ENCODE peak calls at places on chromosomes 16 and 17, in eight cellular contexts. X is NB4, A is esophagus squamous epithelium, P is Peyer's patch, C is HCT116, E is stomach, M is testis, J is breast epithelium. W is an unnamed sample.

GRCh38 chr17:77273397-77274136 is 132.8 kb downstream of the SEC14L1 start:
- DNase-seq in A (no peak), P (no peak), C (no peak), X (peak), J (no peak), E (no peak), M (no peak), W (no peak)

GRCh38 chr16:813204-813915 is 12.8 kb upstream of the GNG13 start:
- DNase-seq in M (peak), X (no peak), A (no peak), J (no peak), E (no peak), P (no peak), C (no peak), W (peak)

GRCh38 chr17:83086197-83086880 is 6.9 kb downstream of the METRNL start:
- DNase-seq in J (no peak), C (no peak), M (no peak), E (no peak), X (no peak), A (no peak), P (no peak), W (no peak)

GRCh38 chr16:17133851-17134250 is 336.9 kb downstream of the XYLT1 start:
- DNase-seq in A (no peak), X (no peak), J (no peak), C (no peak), P (no peak), M (no peak), E (no peak), W (no peak)

GRCh38 chr17:80254396-80255241 is 6.0 kb upstream of the RNF213 start:
- DNase-seq in X (peak), C (peak), M (no peak), P (no peak), A (no peak), J (peak), E (peak), W (no peak)

GRCh38 chr16:14303654-14304394 is 232.7 kb downstream of the MRTFB start:
- DNase-seq in X (no peak), E (no peak), P (no peak), A (no peak), M (peak), C (no peak), J (no peak), W (no peak)

GRCh38 chr17:40316571-40317344 is 7.8 kb downstream of the RARA start:
- DNase-seq in E (peak), J (peak), P (peak), C (peak), M (no peak), X (peak), A (no peak), W (no peak)

GRCh38 chr17:8696951-8697745 is 47.5 kb downstream of the CCDC42 start:
- DNase-seq in X (no peak), E (no peak), P (no peak), J (no peak), C (no peak), M (no peak), A (no peak), W (no peak)

GRCh38 chr16:64242510-64242909 is 879.4 kb downstream of the CDH11 start:
- DNase-seq in X (no peak), M (no peak), J (no peak), C (no peak), P (no peak), A (no peak), E (no peak), W (no peak)

GRCh38 chr16:22348296-22348695 is 26.1 kb downstream of the CDR2 start:
- DNase-seq in X (no peak), P (no peak), J (peak), M (no peak), E (no peak), A (no peak), C (no peak), W (no peak)

GRCh38 chr16:1532081-1532760 is 1.2 kb upstream of the TMEM204 start:
- DNase-seq in E (peak), J (peak), C (no peak), P (no peak), X (no peak), A (no peak), M (peak), W (no peak)

GRCh38 chr17:77352996-77353395 is 212.2 kb downstream of the SEC14L1 start:
- DNase-seq in E (peak), X (no peak), J (no peak), P (no peak), A (no peak), M (peak), C (no peak), W (no peak)

GRCh38 chr16:56749806-56750491 is 20.0 kb downstream of the NUP93 start:
- DNase-seq in J (no peak), M (no peak), P (no peak), E (no peak), X (no peak), A (no peak), C (no peak), W (no peak)

GRCh38 chr17:40104570-40105471 is 4.4 kb upstream of the NR1D1 start:
- DNase-seq in P (no peak), A (no peak), E (no peak), X (peak), J (peak), M (no peak), C (no peak), W (no peak)

GRCh38 chr17:1137465-1137894 is 42.3 kb downstream of the ABR start:
- DNase-seq in C (peak), A (no peak), P (no peak), M (peak), E (no peak), X (no peak), J (no peak), W (no peak)

GRCh38 chr17:48595107-48595999 is 1.8 kb upstream of the HOXB5 start:
- DNase-seq in E (no peak), M (no peak), C (no peak), P (peak), A (no peak), X (no peak), J (no peak), W (no peak)

GRCh38 chr17:48498168-48498840 is 32.5 kb downstream of the HOXB1 start:
- DNase-seq in J (no peak), P (no peak), X (no peak), E (no peak), A (no peak), C (no peak), M (no peak), W (no peak)

GRCh38 chr17:66789961-66790421 is 44.9 kb upstream of the CACNG5 start:
- DNase-seq in M (no peak), E (no peak), P (no peak), X (no peak), A (no peak), J (no peak), C (no peak), W (no peak)
- TF ChIP-seq POLR2A in M (no peak), E (no peak), P (no peak), X (no peak), A (no peak), J (no peak), C (no peak), W (no peak)

GRCh38 chr17:50881182-50881581 is 15.0 kb upstream of the TOB1 start:
- DNase-seq in J (no peak), X (no peak), P (no peak), A (no peak), M (no peak), E (no peak), C (no peak), W (no peak)

GRCh38 chr17:50882851-50883250 is 16.7 kb upstream of the TOB1 start:
- DNase-seq in C (peak), X (no peak), P (no peak), E (no peak), J (no peak), M (no peak), A (no peak), W (no peak)

GRCh38 chr17:50887705-50888245 is 21.6 kb upstream of the TOB1 start:
- DNase-seq in A (no peak), P (no peak), X (no peak), C (no peak), J (peak), E (peak), M (no peak), W (no peak)

GRCh38 chr17:50883850-50884291 is 17.7 kb upstream of the TOB1 start:
- DNase-seq in C (no peak), E (peak), P (no peak), X (peak), M (no peak), J (no peak), A (no peak), W (no peak)

DNA sequence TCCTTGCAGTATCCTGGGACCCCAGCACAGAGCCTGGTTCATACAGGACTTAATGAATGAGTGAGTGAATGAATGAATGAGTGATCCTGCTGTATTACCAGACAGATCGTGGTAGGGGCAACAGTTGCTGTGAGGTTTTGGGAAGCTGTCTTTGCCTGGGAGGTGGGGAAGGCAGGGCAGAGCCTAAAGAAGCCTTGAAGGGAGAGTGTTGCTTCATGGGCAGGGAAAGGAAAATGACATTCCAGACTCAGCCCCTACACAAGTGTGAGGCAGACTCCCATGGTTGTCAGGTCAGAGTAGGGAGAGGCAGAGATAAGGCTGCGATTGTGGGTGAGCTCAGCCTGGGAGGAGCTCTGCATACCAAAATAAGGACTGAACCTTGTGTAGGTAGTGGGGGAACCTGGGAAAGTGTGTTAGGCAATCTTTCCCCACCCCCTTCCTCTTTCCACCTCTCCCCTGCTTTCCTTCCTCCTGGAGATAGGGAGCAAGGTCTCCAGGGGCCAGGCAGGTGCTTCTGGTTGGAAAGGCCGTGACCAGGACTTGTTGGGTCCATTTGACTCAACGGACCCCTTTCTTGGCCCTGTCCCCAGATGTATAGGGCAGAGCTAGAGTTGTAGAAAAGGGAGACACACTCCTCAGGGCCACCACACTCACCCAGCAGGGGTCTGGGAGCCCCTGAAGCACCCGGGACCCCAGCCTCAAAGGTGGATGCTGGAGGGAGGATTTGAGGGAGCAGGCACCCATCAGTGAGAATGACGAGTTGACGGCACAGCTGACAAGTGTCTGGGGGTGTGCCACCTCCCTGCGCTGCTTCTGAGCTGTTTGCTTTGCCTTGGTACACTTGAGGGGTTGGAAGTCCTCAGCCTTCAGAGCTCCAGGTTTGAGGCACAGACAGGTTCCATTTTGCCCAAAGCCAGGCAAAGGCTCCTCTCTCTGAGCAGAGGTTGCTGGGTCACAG is 18.5 kb upstream of the TOB1 start:
- DNase-seq in J (no peak), C (no peak), X (peak), P (peak), M (no peak), A (no peak), E (peak), W (no peak)
- TF ChIP-seq POLR2A in J (no peak), C (no peak), X (no peak), P (no peak), M (no peak), A (no peak), E (no peak), W (no peak)

GRCh38 chr17:35146214-35146833 is 1.3 kb upstream of the UNC45B start:
- DNase-seq in J (no peak), C (no peak), A (no peak), E (no peak), P (no peak), M (no peak), X (no peak), W (no peak)

GRCh38 chr17:35144840-35145239 is 2.7 kb upstream of the NLE1 start:
- DNase-seq in P (no peak), E (no peak), X (no peak), C (no peak), M (no peak), A (no peak), J (no peak), W (no peak)

GRCh38 chr17:35149941-35150340 is 2.3 kb downstream of the UNC45B start:
- DNase-seq in C (no peak), M (no peak), P (no peak), E (no peak), X (no peak), A (no peak), J (no peak), W (no peak)

GRCh38 chr17:35148144-35148543 is 527 bp downstream of the UNC45B start:
- DNase-seq in X (no peak), M (no peak), A (no peak), C (no peak), J (no peak), P (no peak), E (no peak), W (no peak)

DNA sequence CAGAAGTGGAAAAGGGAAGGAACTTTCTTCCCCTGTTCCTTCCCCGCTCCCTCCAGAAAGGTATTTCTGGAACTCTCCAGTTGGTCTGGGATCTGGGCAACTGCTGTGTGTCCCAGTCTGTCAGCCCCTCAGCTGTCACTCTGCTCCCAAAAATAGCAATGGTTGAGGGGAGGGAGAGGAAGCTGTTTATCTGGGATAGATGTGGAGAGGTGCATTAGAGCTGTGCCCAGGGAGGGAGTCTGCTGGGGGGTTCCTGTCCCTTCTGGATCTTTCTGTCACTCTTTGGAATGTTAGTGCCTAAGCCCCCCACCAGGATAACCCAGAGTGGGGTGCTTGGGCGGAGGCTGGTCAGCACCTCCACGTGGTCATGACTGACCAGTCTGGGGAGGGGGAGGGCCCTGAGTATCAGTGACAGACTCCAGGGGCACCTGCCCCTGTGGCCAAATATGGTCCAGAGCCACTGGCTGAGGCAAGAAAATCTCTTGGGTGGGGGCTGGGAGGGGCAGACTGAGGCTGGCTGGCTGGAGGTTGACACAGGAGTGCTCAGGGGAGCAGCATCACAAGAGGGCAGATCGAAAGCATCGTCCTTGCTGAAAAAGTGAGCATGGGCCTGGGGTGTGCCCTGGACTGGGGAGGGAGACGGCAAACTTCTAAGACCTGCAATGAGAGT is at the start of gene UNC45B:
- DNase-seq in A (no peak), J (no peak), X (no peak), P (no peak), E (no peak), M (no peak), C (no peak), W (no peak)
- TF ChIP-seq POLR2A in A (no peak), J (no peak), X (no peak), P (no peak), E (no peak), M (no peak), C (no peak), W (no peak)

GRCh38 chr17:30116661-30117547 is at the start of gene NSRP1:
- DNase-seq in J (peak), X (peak), M (peak), E (peak), C (peak), A (peak), P (peak), W (peak)
- TF ChIP-seq POLR2A in J (peak), X (peak), M (peak), E (peak), C (peak), A (peak), P (peak), W (peak)

GRCh38 chr16:27641260-27641659 is 91.3 kb downstream of the KATNIP start:
- DNase-seq in J (no peak), P (no peak), E (no peak), X (peak), C (no peak), M (peak), A (no peak), W (no peak)
- TF ChIP-seq POLR2A in J (no peak), P (no peak), E (no peak), X (no peak), C (no peak), M (no peak), A (no peak), W (no peak)

DNA sequence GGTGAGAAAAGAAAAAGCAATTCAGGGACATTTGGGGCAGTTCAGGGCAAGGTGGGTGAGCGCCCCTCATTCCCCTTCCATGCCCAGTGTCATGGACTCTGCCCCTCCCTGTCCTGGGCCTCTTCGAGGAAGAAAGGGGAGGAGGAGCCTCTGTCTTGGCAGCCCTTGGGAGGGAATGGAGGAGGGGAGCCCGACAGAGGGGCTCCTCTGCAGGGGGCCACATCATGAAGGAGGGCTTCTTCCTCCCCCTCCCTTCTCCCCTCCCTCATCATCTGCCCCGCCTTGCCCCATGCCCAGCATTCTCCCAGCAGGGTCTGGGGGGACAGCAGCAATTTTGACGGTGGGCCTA is 33.2 kb upstream of the TAC4 start:
- DNase-seq in J (no peak), M (no peak), C (no peak), A (no peak), X (no peak), E (no peak), P (no peak), W (no peak)
- TF ChIP-seq POLR2A in J (no peak), M (no peak), C (no peak), A (no peak), X (no peak), E (no peak), P (no peak), W (no peak)

DNA sequence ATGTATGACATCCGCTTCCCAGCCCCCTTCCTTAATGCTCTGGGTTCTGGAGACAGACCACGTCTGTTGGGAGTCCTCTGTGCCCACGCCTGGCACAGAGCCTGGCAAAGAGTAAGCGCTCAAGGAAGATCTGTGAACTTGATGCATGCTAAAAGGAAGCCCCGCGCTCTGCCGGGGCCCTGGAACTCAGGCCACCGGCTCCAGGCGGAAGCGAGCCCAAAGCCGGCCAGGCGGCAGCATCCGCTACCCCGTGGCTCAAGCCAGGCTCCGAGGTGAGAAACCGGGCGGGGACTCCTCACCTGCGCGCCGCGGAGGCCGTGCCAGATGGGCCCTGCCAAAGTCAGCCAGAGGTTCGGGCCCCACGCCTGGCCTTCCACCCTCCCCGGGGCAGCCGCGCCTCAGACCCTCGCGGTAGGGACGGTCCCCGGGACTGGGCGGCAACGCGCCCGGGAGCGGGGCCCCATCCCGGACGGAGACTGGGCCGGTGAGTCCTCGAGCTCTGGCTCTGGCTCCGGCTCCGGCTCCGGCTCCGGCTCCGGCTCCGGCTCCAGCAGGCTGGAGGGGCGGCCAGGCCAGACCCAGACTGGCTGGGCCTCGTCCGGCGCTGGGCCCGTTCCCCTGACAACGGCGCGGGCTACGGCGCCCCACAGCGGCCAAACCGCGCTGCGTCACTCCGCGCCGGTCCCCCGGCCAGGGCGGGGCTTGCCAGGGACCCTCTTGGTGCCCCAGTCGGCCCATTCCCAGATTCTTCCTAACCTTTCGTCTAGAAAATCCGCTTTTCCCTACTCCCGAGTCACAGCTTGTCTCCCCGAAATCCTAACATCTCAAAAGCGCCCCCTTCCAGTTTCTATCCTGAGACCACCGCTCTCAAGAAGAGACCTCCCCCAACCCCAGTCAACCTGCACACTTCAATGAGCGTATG is at the start of gene ZDHHC1:
- DNase-seq in J (peak), X (no peak), P (peak), M (peak), E (peak), A (no peak), C (no peak), W (peak)
- TF ChIP-seq POLR2A in J (peak), X (no peak), P (no peak), M (no peak), E (no peak), A (no peak), C (peak), W (no peak)

W was measured in GM12891.